ENCODE peak calls at places on chromosomes 1 and 21, in six cellular contexts. One of them, this sample, is unnamed. For H3K27me3 and H3K9me3, the result is how much of the 10 kb centered on the place peaks cover.

GRCh38 chr1:179875606-179876288 is 1.9 kb downstream of the TOR1AIP2 start:
- DNase-seq in upper lobe of left lung: no peak
- DNase-seq in neuronal stem cell: no peak
- DNase-seq in small intestine: no peak
- DNase-seq in suprapubic skin: no peak
- DNase-seq in spleen: no peak
- DNase-seq in this sample: no peak

GRCh38 chr1:58824753-58825389 is 41.0 kb upstream of the JUN start:
- DNase-seq in upper lobe of left lung: peak
- DNase-seq in neuronal stem cell: no peak
- DNase-seq in small intestine: peak
- DNase-seq in suprapubic skin: no peak
- DNase-seq in spleen: no peak
- DNase-seq in this sample: no peak

GRCh38 chr1:94617139-94617805 is 75.7 kb upstream of the F3 start:
- DNase-seq in upper lobe of left lung: no peak
- DNase-seq in neuronal stem cell: no peak
- DNase-seq in small intestine: peak
- DNase-seq in suprapubic skin: no peak
- DNase-seq in spleen: no peak
- DNase-seq in this sample: no peak

GRCh38 chr1:81430236-81430635 is 370.5 kb upstream of the ADGRL2 start:
- DNase-seq in upper lobe of left lung: no peak
- DNase-seq in neuronal stem cell: no peak
- DNase-seq in small intestine: no peak
- DNase-seq in suprapubic skin: no peak
- DNase-seq in spleen: no peak
- DNase-seq in this sample: no peak

GRCh38 chr1:22508329-22508728 is 55.0 kb upstream of the EPHA8 start:
- DNase-seq in upper lobe of left lung: peak
- DNase-seq in neuronal stem cell: no peak
- DNase-seq in small intestine: no peak
- DNase-seq in suprapubic skin: no peak
- DNase-seq in spleen: no peak
- DNase-seq in this sample: no peak

GRCh38 chr1:7648761-7649384 is 122.2 kb upstream of the VAMP3 start:
- DNase-seq in upper lobe of left lung: peak
- DNase-seq in neuronal stem cell: no peak
- DNase-seq in small intestine: no peak
- DNase-seq in suprapubic skin: peak
- DNase-seq in spleen: no peak
- DNase-seq in this sample: no peak

GRCh38 chr21:36747815-36748381 is 49.0 kb downstream of the SIM2 start:
- DNase-seq in upper lobe of left lung: no peak
- DNase-seq in neuronal stem cell: peak
- DNase-seq in small intestine: peak
- DNase-seq in suprapubic skin: no peak
- DNase-seq in spleen: peak
- DNase-seq in this sample: no peak

GRCh38 chr1:22557341-22557950 is 5.8 kb upstream of the EPHA8 start:
- DNase-seq in upper lobe of left lung: no peak
- DNase-seq in neuronal stem cell: no peak
- DNase-seq in small intestine: peak
- DNase-seq in suprapubic skin: no peak
- DNase-seq in spleen: no peak
- DNase-seq in this sample: no peak

GRCh38 chr1:147627435-147628110 is 42.8 kb downstream of the ACP6 start:
- DNase-seq in upper lobe of left lung: peak
- DNase-seq in neuronal stem cell: peak
- DNase-seq in small intestine: peak
- DNase-seq in suprapubic skin: no peak
- DNase-seq in spleen: peak
- DNase-seq in this sample: peak

GRCh38 chr1:232978091-232978634 is 27.8 kb downstream of the NTPCR start:
- DNase-seq in upper lobe of left lung: no peak
- DNase-seq in neuronal stem cell: no peak
- DNase-seq in small intestine: no peak
- DNase-seq in suprapubic skin: no peak
- DNase-seq in spleen: no peak
- DNase-seq in this sample: no peak

GRCh38 chr1:226615876-226616275 is 67.3 kb downstream of the STUM start:
- DNase-seq in upper lobe of left lung: no peak
- DNase-seq in neuronal stem cell: no peak
- DNase-seq in small intestine: no peak
- DNase-seq in suprapubic skin: peak
- DNase-seq in spleen: peak
- DNase-seq in this sample: no peak

GRCh38 chr1:54838565-54839180 is 37.5 kb upstream of the TTC22 start:
- DNase-seq in upper lobe of left lung: peak
- DNase-seq in neuronal stem cell: no peak
- DNase-seq in small intestine: no peak
- DNase-seq in suprapubic skin: peak
- DNase-seq in spleen: no peak
- DNase-seq in this sample: no peak

GRCh38 chr1:240663160-240663879 is 51.4 kb upstream of the GREM2 start:
- DNase-seq in upper lobe of left lung: no peak
- DNase-seq in neuronal stem cell: no peak
- DNase-seq in small intestine: no peak
- DNase-seq in suprapubic skin: no peak
- DNase-seq in spleen: no peak
- DNase-seq in this sample: no peak

GRCh38 chr21:33642896-33643657 is 776 bp downstream of the ITSN1 start:
- DNase-seq in upper lobe of left lung: peak
- DNase-seq in neuronal stem cell: no peak
- DNase-seq in small intestine: peak
- DNase-seq in suprapubic skin: peak
- DNase-seq in spleen: peak
- DNase-seq in this sample: peak

GRCh38 chr1:243758647-243759046 is 91.4 kb downstream of the AKT3 start:
- DNase-seq in upper lobe of left lung: no peak
- DNase-seq in neuronal stem cell: no peak
- DNase-seq in small intestine: no peak
- DNase-seq in suprapubic skin: no peak
- DNase-seq in spleen: no peak
- DNase-seq in this sample: no peak

GRCh38 chr1:111366256-111366655 is 61.3 kb downstream of the OVGP1 start:
- DNase-seq in upper lobe of left lung: no peak
- DNase-seq in neuronal stem cell: no peak
- DNase-seq in small intestine: no peak
- DNase-seq in suprapubic skin: no peak
- DNase-seq in spleen: no peak
- DNase-seq in this sample: no peak

GRCh38 chr1:6313382-6314265 is 52.7 kb upstream of the GPR153 start:
- DNase-seq in upper lobe of left lung: no peak
- DNase-seq in neuronal stem cell: no peak
- DNase-seq in small intestine: no peak
- DNase-seq in suprapubic skin: no peak
- DNase-seq in spleen: no peak
- DNase-seq in this sample: no peak

GRCh38 chr1:32859915-32860314 is 10.8 kb downstream of the FNDC5 start:
- DNase-seq in upper lobe of left lung: no peak
- DNase-seq in neuronal stem cell: no peak
- DNase-seq in small intestine: no peak
- DNase-seq in suprapubic skin: no peak
- DNase-seq in spleen: no peak
- DNase-seq in this sample: no peak

GRCh38 chr1:165234149-165234548 is 122.4 kb downstream of the LMX1A start:
- DNase-seq in upper lobe of left lung: no peak
- DNase-seq in neuronal stem cell: no peak
- DNase-seq in small intestine: no peak
- DNase-seq in suprapubic skin: no peak
- DNase-seq in spleen: no peak
- DNase-seq in this sample: no peak
- H3K27me3 ChIP-seq in upper lobe of left lung: under half
- H3K27me3 ChIP-seq in neuronal stem cell: under half
- H3K27me3 ChIP-seq in small intestine: under half
- H3K27me3 ChIP-seq in suprapubic skin: half or more
- H3K27me3 ChIP-seq in spleen: half or more
- H3K27me3 ChIP-seq in this sample: half or more

GRCh38 chr1:155011437-155011907 is 8.9 kb downstream of the ZBTB7B start:
- DNase-seq in upper lobe of left lung: no peak
- DNase-seq in neuronal stem cell: no peak
- DNase-seq in small intestine: no peak
- DNase-seq in suprapubic skin: no peak
- DNase-seq in spleen: peak
- DNase-seq in this sample: no peak
- H3K27ac ChIP-seq in upper lobe of left lung: peak
- H3K27ac ChIP-seq in neuronal stem cell: peak
- H3K27ac ChIP-seq in small intestine: peak
- H3K27ac ChIP-seq in suprapubic skin: peak
- H3K27ac ChIP-seq in spleen: peak
- H3K27ac ChIP-seq in this sample: peak

GRCh38 chr1:2918441-2918840 is 102.8 kb upstream of the ACTRT2 start:
- DNase-seq in upper lobe of left lung: no peak
- DNase-seq in neuronal stem cell: no peak
- DNase-seq in small intestine: no peak
- DNase-seq in suprapubic skin: no peak
- DNase-seq in spleen: no peak
- DNase-seq in this sample: no peak

GRCh38 chr1:2921970-2922686 is 99.1 kb upstream of the ACTRT2 start:
- DNase-seq in upper lobe of left lung: no peak
- DNase-seq in neuronal stem cell: no peak
- DNase-seq in small intestine: peak
- DNase-seq in suprapubic skin: no peak
- DNase-seq in spleen: no peak
- DNase-seq in this sample: peak

GRCh38 chr1:2920421-2921015 is 100.7 kb upstream of the ACTRT2 start:
- DNase-seq in upper lobe of left lung: no peak
- DNase-seq in neuronal stem cell: no peak
- DNase-seq in small intestine: no peak
- DNase-seq in suprapubic skin: no peak
- DNase-seq in spleen: no peak
- DNase-seq in this sample: no peak

GRCh38 chr1:2917284-2917683 is 104.0 kb upstream of the ACTRT2 start:
- DNase-seq in upper lobe of left lung: no peak
- DNase-seq in neuronal stem cell: no peak
- DNase-seq in small intestine: no peak
- DNase-seq in suprapubic skin: no peak
- DNase-seq in spleen: no peak
- DNase-seq in this sample: no peak

GRCh38 chr1:2919826-2920225 is 101.4 kb upstream of the ACTRT2 start:
- DNase-seq in upper lobe of left lung: no peak
- DNase-seq in neuronal stem cell: no peak
- DNase-seq in small intestine: no peak
- DNase-seq in suprapubic skin: no peak
- DNase-seq in spleen: no peak
- DNase-seq in this sample: no peak
- H3K9me3 ChIP-seq in upper lobe of left lung: under half
- H3K9me3 ChIP-seq in neuronal stem cell: under half
- H3K9me3 ChIP-seq in small intestine: under half
- H3K9me3 ChIP-seq in suprapubic skin: under half
- H3K9me3 ChIP-seq in spleen: under half
- H3K9me3 ChIP-seq in this sample: under half

GRCh38 chr21:45428534-45428933 is 23.6 kb downstream of the COL18A1 start:
- DNase-seq in upper lobe of left lung: no peak
- DNase-seq in neuronal stem cell: no peak
- DNase-seq in small intestine: no peak
- DNase-seq in suprapubic skin: no peak
- DNase-seq in spleen: no peak
- DNase-seq in this sample: no peak

GRCh38 chr21:45427331-45428271 is 22.6 kb downstream of the COL18A1 start:
- DNase-seq in upper lobe of left lung: no peak
- DNase-seq in neuronal stem cell: no peak
- DNase-seq in small intestine: no peak
- DNase-seq in suprapubic skin: no peak
- DNase-seq in spleen: no peak
- DNase-seq in this sample: no peak

GRCh38 chr21:45431781-45432572 is 27.0 kb downstream of the COL18A1 start:
- DNase-seq in upper lobe of left lung: no peak
- DNase-seq in neuronal stem cell: no peak
- DNase-seq in small intestine: no peak
- DNase-seq in suprapubic skin: no peak
- DNase-seq in spleen: no peak
- DNase-seq in this sample: no peak

GRCh38 chr21:45430521-45431501 is 25.8 kb downstream of the COL18A1 start:
- DNase-seq in upper lobe of left lung: no peak
- DNase-seq in neuronal stem cell: peak
- DNase-seq in small intestine: no peak
- DNase-seq in suprapubic skin: no peak
- DNase-seq in spleen: no peak
- DNase-seq in this sample: no peak

DNA sequence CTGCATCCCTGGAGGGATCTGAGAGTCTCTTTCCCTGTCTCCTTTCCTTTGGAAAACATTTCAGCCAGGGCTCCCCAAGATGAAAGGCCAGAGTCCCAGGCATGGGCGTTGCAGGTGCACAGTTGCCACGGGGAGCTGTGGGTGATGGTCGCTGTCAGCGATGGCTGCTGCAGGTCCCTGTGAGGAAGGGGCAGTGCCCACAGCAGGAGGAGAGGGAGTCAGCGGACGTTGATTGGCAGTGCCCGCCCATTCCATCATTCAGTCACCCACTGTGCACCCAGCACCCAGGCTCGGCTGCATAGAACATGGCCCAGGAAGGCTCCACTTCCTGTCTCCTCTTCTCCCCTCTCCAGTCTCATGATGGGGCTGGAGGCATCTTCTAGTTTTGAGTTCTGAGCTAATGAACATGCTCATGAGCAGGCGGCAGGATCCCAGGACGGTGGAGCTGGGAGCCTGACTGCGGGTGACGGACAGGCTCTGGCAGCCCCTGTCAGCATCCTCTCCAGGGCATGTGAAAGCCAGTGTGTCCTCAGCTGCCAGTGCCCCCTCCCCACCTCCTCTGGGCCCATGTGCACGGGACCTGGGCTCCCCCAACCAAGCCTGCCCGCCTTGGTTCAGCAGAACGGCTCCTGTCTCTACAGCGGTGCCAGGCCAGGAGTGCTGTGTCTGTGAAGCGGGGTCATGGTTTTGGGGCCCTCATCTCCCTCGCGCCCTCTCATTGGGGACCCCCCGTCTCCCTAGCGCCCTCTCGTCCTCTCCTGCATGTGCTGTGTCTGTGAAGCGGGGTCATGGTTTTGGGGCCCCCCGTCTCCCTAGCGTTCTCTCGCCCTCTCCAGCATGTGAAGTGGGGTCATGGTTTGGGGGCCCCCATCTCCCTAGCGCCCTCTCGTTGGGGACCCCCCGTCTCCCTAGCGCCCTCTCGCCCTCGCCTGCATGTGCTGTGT is 24.5 kb downstream of the COL18A1 start:
- DNase-seq in upper lobe of left lung: no peak
- DNase-seq in neuronal stem cell: no peak
- DNase-seq in small intestine: no peak
- DNase-seq in suprapubic skin: no peak
- DNase-seq in spleen: no peak
- DNase-seq in this sample: no peak
- H3K27me3 ChIP-seq in upper lobe of left lung: under half
- H3K27me3 ChIP-seq in neuronal stem cell: under half
- H3K27me3 ChIP-seq in small intestine: under half
- H3K27me3 ChIP-seq in suprapubic skin: under half
- H3K27me3 ChIP-seq in spleen: under half
- H3K27me3 ChIP-seq in this sample: under half

This sample was measured in CD4-positive, alpha-beta T cell.